ENCODE peak calls at places on chromosomes 1 and 21, in five cellular contexts. V, T, S, C and B are unnamed samples.
A peak's percentile ranks its signal among the peaks of the same experiment; 100 is the strongest.

GRCh38 chr1:16122916-16123315 is 33.0 kb downstream of the EPHA2 start:
- DNase-seq in S (no peak), C (no peak), T (peak; percentile 46), V (no peak), B (no peak)

GRCh38 chr1:1627842-1628655 is 3.9 kb upstream of the MMP23B start:
- DNase-seq in C (peak; percentile 48), T (peak; percentile 52), S (no peak), V (no peak), B (no peak)

GRCh38 chr1:35120458-35121133 is 41.4 kb downstream of the ZMYM1 start:
- DNase-seq in V (no peak), S (peak; percentile 12), C (no peak), T (no peak), B (no peak)

GRCh38 chr1:59520759-59521442 is 224.0 kb downstream of the FGGY start:
- DNase-seq in T (no peak), C (no peak), V (no peak), S (peak; percentile 42), B (no peak)

GRCh38 chr1:31405578-31406245 is 7.3 kb upstream of the SERINC2 start:
- DNase-seq in C (no peak), V (no peak), T (no peak), S (no peak), B (no peak)

GRCh38 chr1:214228976-214229375 is 52.0 kb upstream of the SMYD2 start:
- DNase-seq in C (no peak), T (peak; percentile 77), S (no peak), V (no peak), B (no peak)

GRCh38 chr1:221276911-221277310 is 397.7 kb downstream of the HLX start:
- DNase-seq in V (no peak), S (no peak), C (no peak), T (no peak), B (no peak)

GRCh38 chr1:217626321-217626720 is 4.6 kb downstream of the GPATCH2 start:
- DNase-seq in C (no peak), S (no peak), V (no peak), T (no peak), B (no peak)

GRCh38 chr1:171334024-171334423 is 20.0 kb downstream of the FMO4 start:
- DNase-seq in T (no peak), C (no peak), S (no peak), V (no peak), B (no peak)

GRCh38 chr1:183272390-183272801 is 86.3 kb downstream of the LAMC2 start:
- DNase-seq in T (no peak), S (no peak), V (no peak), C (no peak), B (no peak)

GRCh38 chr1:58809327-58810040 is 25.6 kb upstream of the JUN start:
- DNase-seq in S (peak; percentile 40), C (no peak), T (no peak), V (no peak), B (no peak)

GRCh38 chr1:201185527-201186128 is 5.0 kb upstream of the IGFN1 start:
- DNase-seq in T (no peak), S (no peak), V (no peak), C (no peak), B (no peak)

GRCh38 chr1:231423648-231424047 is 1.6 kb upstream of the EGLN1 start:
- DNase-seq in S (no peak), C (no peak), T (no peak), V (no peak), B (no peak)

GRCh38 chr1:53195913-53196484 is 625 bp upstream of the CPT2 start:
- DNase-seq in T (no peak), S (no peak), C (no peak), V (no peak), B (no peak)
- H3K4me3 ChIP-seq in T (peak overlapping the region; percentile 93), S (no peak overlapping the region), C (peak overlapping the region; percentile 66), V (peak overlapping the region; percentile 52), B (peak overlapping the region; percentile 93)

GRCh38 chr1:227777156-227777555 is 38.3 kb upstream of the PRSS38 start:
- DNase-seq in V (no peak), S (no peak), C (no peak), T (peak; percentile 43), B (no peak)
- H3K27ac ChIP-seq in V (no peak overlapping the region), S (no peak overlapping the region), C (no peak overlapping the region), T (no peak overlapping the region), B (no peak overlapping the region)

DNA sequence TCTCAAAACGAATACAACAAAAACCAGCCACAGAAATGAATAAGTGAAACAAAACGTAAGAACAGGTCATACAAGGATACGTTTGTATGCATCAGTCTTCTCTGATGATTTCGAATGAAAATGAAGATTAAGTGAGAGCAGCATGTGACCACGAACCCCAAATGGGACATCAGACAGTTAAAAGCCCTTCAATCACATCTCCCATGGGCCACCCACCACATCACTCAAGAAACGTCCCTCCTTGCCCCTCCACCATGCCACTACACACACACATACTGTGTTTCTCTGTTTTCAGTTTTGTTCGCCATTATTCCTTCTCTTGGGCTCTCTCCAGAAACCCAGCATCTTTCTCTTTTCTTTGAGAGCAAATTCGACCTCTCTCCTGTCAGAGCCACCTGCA is 355.6 kb upstream of the KAZN start:
- DNase-seq in V (no peak), C (no peak), T (no peak), S (no peak), B (no peak)
- H3K4me3 ChIP-seq in V (no peak overlapping the region), C (no peak overlapping the region), T (no peak overlapping the region), S (no peak overlapping the region), B (no peak overlapping the region)

GRCh38 chr1:43008106-43008424 is 49.4 kb upstream of the SLC2A1 start:
- DNase-seq in T (no peak), C (no peak), S (no peak), V (no peak), B (no peak)
- H3K27ac ChIP-seq in T (no peak overlapping the region), C (peak overlapping the region; percentile 94), S (no peak overlapping the region), V (no peak overlapping the region), B (no peak overlapping the region)

DNA sequence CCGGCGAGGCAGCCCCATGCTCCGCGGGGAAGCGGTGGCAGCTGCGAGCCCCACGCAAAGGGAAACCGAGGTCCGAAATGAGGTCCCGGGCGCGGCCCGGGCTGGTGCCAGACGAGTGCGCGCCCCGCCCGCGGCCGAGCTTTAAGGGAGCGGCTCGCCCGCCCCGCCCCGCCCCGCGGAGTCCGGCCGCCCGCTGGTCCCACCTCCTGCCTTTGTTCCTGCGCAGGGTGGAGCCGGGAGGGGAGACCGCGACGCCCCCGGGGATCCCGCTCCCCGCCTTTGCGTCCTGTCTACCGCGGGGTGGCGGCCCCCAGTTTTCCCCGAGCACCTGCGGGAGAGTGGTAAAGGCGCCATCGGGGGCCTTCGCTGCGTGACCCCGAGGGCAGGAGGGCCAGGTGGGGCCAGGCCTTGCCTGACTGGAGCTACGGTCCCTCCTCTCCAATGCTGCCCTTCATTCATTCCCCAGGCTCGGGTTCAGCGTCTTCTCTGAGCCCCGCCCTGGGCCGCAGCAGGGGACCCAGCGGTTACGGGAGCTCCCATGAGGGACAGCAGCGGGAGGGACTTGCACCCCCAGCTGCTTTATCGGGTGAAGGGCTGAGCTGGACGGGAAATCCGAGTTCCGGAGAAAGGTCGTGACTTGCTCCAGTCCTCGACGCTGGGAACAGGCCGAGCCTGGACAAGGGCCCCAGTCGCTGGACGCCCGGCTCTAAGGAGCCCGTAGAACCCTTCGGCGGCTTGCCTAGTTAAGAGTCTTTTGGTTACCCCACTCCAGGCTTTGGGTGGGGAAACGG is at the start of gene HES2:
- DNase-seq in S (no peak), T (no peak), V (no peak), C (no peak), B (no peak)
- H3K4me3 ChIP-seq in S (no peak within 1 kb of the TSS), T (peak within 1 kb of the TSS; percentile 55), V (no peak within 1 kb of the TSS), C (peak within 1 kb of the TSS; percentile 50), B (peak within 1 kb of the TSS; percentile 29)

GRCh38 chr1:203629509-203630082 is 3.0 kb downstream of the ATP2B4 start:
- DNase-seq in S (peak; percentile 72), V (no peak), T (peak; percentile 82), C (no peak), B (peak; percentile 19)

GRCh38 chr1:203632941-203633340 is 6.3 kb downstream of the ATP2B4 start:
- DNase-seq in S (no peak), C (no peak), T (no peak), V (no peak), B (no peak)

GRCh38 chr1:203631946-203632345 is 5.3 kb downstream of the ATP2B4 start:
- DNase-seq in V (no peak), C (no peak), S (no peak), T (no peak), B (no peak)

GRCh38 chr1:203630697-203631096 is 4.1 kb downstream of the ATP2B4 start:
- DNase-seq in C (no peak), T (no peak), S (no peak), V (no peak), B (no peak)

GRCh38 chr1:203631349-203631748 is 4.7 kb downstream of the ATP2B4 start:
- DNase-seq in T (no peak), S (no peak), C (no peak), V (no peak), B (no peak)
- H3K27ac ChIP-seq in T (peak overlapping the region; percentile 80), S (peak overlapping the region; percentile 87), C (no peak overlapping the region), V (no peak overlapping the region), B (no peak overlapping the region)

GRCh38 chr21:45335761-45336534 is 48.3 kb upstream of the POFUT2 start:
- DNase-seq in T (peak; percentile 48), V (no peak), S (peak; percentile 36), C (no peak), B (no peak)

GRCh38 chr21:45335151-45335760 is 47.6 kb upstream of the POFUT2 start:
- DNase-seq in C (no peak), T (no peak), V (no peak), S (no peak), B (peak; percentile 29)

GRCh38 chr21:45338326-45339017 is 50.8 kb upstream of the POFUT2 start:
- DNase-seq in T (peak; percentile 3), S (no peak), C (no peak), V (no peak), B (peak; percentile 8)

GRCh38 chr21:45336535-45336810 is 48.8 kb upstream of the POFUT2 start:
- DNase-seq in V (no peak), S (no peak), T (no peak), C (no peak), B (peak; percentile 25)

DNA sequence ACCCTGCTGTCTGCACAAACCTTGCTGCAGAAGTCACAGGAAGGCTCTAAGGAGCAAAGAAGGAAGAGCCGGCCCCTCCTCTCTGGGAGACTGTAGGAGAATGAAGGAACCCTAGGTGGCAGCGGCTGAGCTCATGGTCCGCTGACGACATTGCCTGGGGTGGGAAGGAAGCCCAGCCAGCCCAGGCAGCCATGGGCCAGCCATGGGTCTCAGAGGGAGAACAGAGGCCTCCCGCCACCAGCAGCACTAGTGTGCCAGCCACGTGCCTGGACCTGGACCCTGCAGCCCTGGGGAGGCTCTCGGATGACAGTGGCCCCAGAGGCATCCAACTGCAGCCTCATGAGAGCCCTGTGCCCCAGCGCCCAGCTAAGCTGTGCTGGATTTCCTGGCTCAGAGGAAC is 49.2 kb upstream of the POFUT2 start:
- DNase-seq in S (peak; percentile 75), V (peak; percentile 59), T (peak; percentile 40), C (no peak), B (peak; percentile 25)
- H3K4me3 ChIP-seq in S (no peak overlapping the region), V (no peak overlapping the region), T (no peak overlapping the region), C (no peak overlapping the region), B (no peak overlapping the region)

GRCh38 chr1:204170494-204171155 is 4.5 kb upstream of the REN start:
- DNase-seq in S (no peak), C (no peak), V (no peak), T (no peak), B (no peak)
- H3K27ac ChIP-seq in S (no peak overlapping the region), C (no peak overlapping the region), V (no peak overlapping the region), T (no peak overlapping the region), B (no peak overlapping the region)